ENCODE peak calls at places on chromosomes 3 and 15, in six cellular contexts. H is activated effector memory CD4-positive, alpha-beta T cell treated with Interleukin-2 at 50 U/mL for 16 hours; E is thoracic aorta; V is T-helper 1 cell; X is IMR-90; D is NCI-H2029. P is an unnamed sample.

GRCh38 chr15:80743189-80743833 is 35.9 kb upstream of the CEMIP start:
- DNase-seq in X (peak), H (no peak), E (no peak), D (no peak), V (no peak), P (no peak)

GRCh38 chr3:151356791-151357460 is 27.6 kb upstream of the P2RY13 start:
- DNase-seq in H (no peak), V (no peak), X (peak), D (no peak), E (no peak), P (no peak)

GRCh38 chr3:37812497-37812896 is 49.2 kb upstream of the CTDSPL start:
- DNase-seq in X (peak), E (no peak), D (no peak), H (no peak), V (no peak), P (no peak)

GRCh38 chr3:48563382-48563918 is at the start of gene UCN2:
- DNase-seq in H (no peak), V (no peak), D (no peak), X (peak), E (no peak), P (no peak)

GRCh38 chr15:99343836-99344551 is 92.7 kb downstream of the LRRC28 start:
- DNase-seq in V (peak), X (no peak), E (no peak), D (no peak), H (peak), P (no peak)

GRCh38 chr3:19147905-19148767 is at the start of gene KCNH8:
- DNase-seq in V (no peak), D (peak), X (no peak), E (no peak), H (no peak), P (no peak)

GRCh38 chr3:130849111-130849552 is 44.8 kb upstream of the ATP2C1 start:
- DNase-seq in X (no peak), H (no peak), V (peak), D (peak), E (no peak), P (no peak)

GRCh38 chr15:64844576-64845140 is 2.9 kb downstream of the PLEKHO2 start:
- DNase-seq in D (no peak), V (peak), H (no peak), E (no peak), X (no peak), P (no peak)

GRCh38 chr3:109532257-109533216 is 195.2 kb upstream of the DPPA4 start:
- DNase-seq in V (peak), X (peak), H (peak), D (no peak), E (no peak), P (no peak)

GRCh38 chr15:79088426-79089205 is 2.0 kb downstream of the RASGRF1 start:
- DNase-seq in H (no peak), V (no peak), E (no peak), D (no peak), X (no peak), P (no peak)

GRCh38 chr3:194871143-194871863 is 185.6 kb downstream of the FAM43A start:
- DNase-seq in V (no peak), D (no peak), H (no peak), E (no peak), X (peak), P (peak)

GRCh38 chr3:20130122-20130521 is 55.9 kb downstream of the SGO1 start:
- DNase-seq in D (no peak), V (no peak), H (no peak), E (no peak), X (no peak), P (no peak)

GRCh38 chr3:33278106-33278672 is 947 bp downstream of the FBXL2 start:
- DNase-seq in E (no peak), D (no peak), H (no peak), X (no peak), V (no peak), P (no peak)

GRCh38 chr3:125191256-125191655 is 21.3 kb downstream of the SLC12A8 start:
- DNase-seq in V (no peak), D (no peak), X (peak), E (no peak), H (no peak), P (no peak)

GRCh38 chr3:36434682-36435426 is 54.5 kb downstream of the STAC start:
- DNase-seq in D (no peak), H (no peak), E (no peak), X (no peak), V (no peak), P (no peak)

GRCh38 chr15:83046558-83047127 is 20.4 kb downstream of the BTBD1 start:
- DNase-seq in E (no peak), X (peak), V (no peak), H (no peak), D (no peak), P (no peak)

GRCh38 chr15:38706956-38707355 is 142.3 kb upstream of the RASGRP1 start:
- DNase-seq in V (no peak), X (no peak), H (no peak), E (no peak), D (no peak), P (no peak)

GRCh38 chr3:175346573-175347356 is 487.6 kb downstream of the NAALADL2 start:
- DNase-seq in V (no peak), H (no peak), E (peak), D (peak), X (peak), P (peak)

GRCh38 chr15:74312445-74313007 is 54.9 kb downstream of the CYP11A1 start:
- DNase-seq in E (no peak), H (no peak), X (no peak), D (peak), V (no peak), P (no peak)

GRCh38 chr3:142501004-142501926 is 53.4 kb upstream of the XRN1 start:
- DNase-seq in H (no peak), E (no peak), V (no peak), D (no peak), X (peak), P (no peak)

GRCh38 chr3:23442598-23443383 is 239.7 kb downstream of the UBE2E2 start:
- DNase-seq in X (peak), D (no peak), H (no peak), E (no peak), V (peak), P (no peak)

GRCh38 chr15:63089260-63090043 is 32.2 kb upstream of the LACTB start:
- DNase-seq in V (no peak), X (peak), D (peak), E (no peak), H (no peak), P (no peak)

GRCh38 chr3:133659806-133660205 is 1.9 kb downstream of the TOPBP1 start:
- DNase-seq in E (no peak), D (no peak), V (no peak), X (no peak), H (no peak), P (no peak)

GRCh38 chr3:184371570-184372018 is 6.4 kb downstream of the THPO start:
- DNase-seq in V (peak), X (peak), H (peak), E (no peak), D (peak), P (peak)

GRCh38 chr15:96180062-96180745 is 150.3 kb upstream of the NR2F2 start:
- DNase-seq in X (no peak), H (no peak), D (no peak), V (no peak), E (no peak), P (no peak)

GRCh38 chr3:177764377-177764912 is 567.2 kb upstream of the TBL1XR1 start:
- DNase-seq in X (peak), E (no peak), H (no peak), V (no peak), D (no peak), P (no peak)

P was measured in suprapubic skin.